ENCODE peak calls at places on chromosomes 4 and X, in five cellular contexts. One of them, this sample, is unnamed.

GRCh38 chr4:53929311-53929710 is 135.1 kb downstream of the CHIC2 start:
- DNase-seq in tibial nerve: no peak
- DNase-seq in prostate gland: no peak
- DNase-seq in CD8-positive, alpha-beta memory T cell: no peak
- DNase-seq in tibial artery: no peak
- DNase-seq in this sample: no peak

GRCh38 chr4:102799816-102800215 is 27.5 kb downstream of the UBE2D3 start:
- DNase-seq in tibial artery: no peak
- DNase-seq in tibial nerve: no peak
- DNase-seq in prostate gland: no peak
- DNase-seq in CD8-positive, alpha-beta memory T cell: no peak
- DNase-seq in this sample: no peak

GRCh38 chrX:16852617-16853179 is 17.5 kb downstream of the RBBP7 start:
- DNase-seq in tibial artery: no peak
- DNase-seq in prostate gland: no peak
- DNase-seq in tibial nerve: no peak
- DNase-seq in CD8-positive, alpha-beta memory T cell: no peak
- DNase-seq in this sample: no peak

GRCh38 chr4:151957163-151957562 is 196.4 kb upstream of the GATB start:
- DNase-seq in prostate gland: no peak
- DNase-seq in tibial nerve: no peak
- DNase-seq in CD8-positive, alpha-beta memory T cell: no peak
- DNase-seq in tibial artery: no peak
- DNase-seq in this sample: no peak

GRCh38 chrX:106875151-106875550 is 28.0 kb downstream of the RIPPLY1 start:
- DNase-seq in prostate gland: no peak
- DNase-seq in tibial artery: no peak
- DNase-seq in CD8-positive, alpha-beta memory T cell: no peak
- DNase-seq in tibial nerve: no peak
- DNase-seq in this sample: no peak

GRCh38 chrX:108139303-108139702 is 47.7 kb downstream of the ATG4A start:
- DNase-seq in tibial nerve: no peak
- DNase-seq in prostate gland: no peak
- DNase-seq in tibial artery: no peak
- DNase-seq in CD8-positive, alpha-beta memory T cell: no peak
- DNase-seq in this sample: no peak

GRCh38 chrX:65667157-65667502 is 324 bp upstream of the MSN start:
- DNase-seq in CD8-positive, alpha-beta memory T cell: no peak
- DNase-seq in tibial artery: no peak
- DNase-seq in tibial nerve: no peak
- DNase-seq in prostate gland: no peak
- DNase-seq in this sample: no peak

GRCh38 chrX:15468036-15468435 is 25.1 kb downstream of the PIR start:
- DNase-seq in tibial artery: peak; percentile 22
- DNase-seq in CD8-positive, alpha-beta memory T cell: no peak
- DNase-seq in prostate gland: peak; percentile 38
- DNase-seq in tibial nerve: no peak
- DNase-seq in this sample: no peak

GRCh38 chrX:50812995-50813842 is 775 bp downstream of the SHROOM4 start:
- DNase-seq in CD8-positive, alpha-beta memory T cell: no peak
- DNase-seq in tibial nerve: no peak
- DNase-seq in prostate gland: peak; percentile 17
- DNase-seq in tibial artery: peak; percentile 22
- DNase-seq in this sample: peak; percentile 46

GRCh38 chr4:42615131-42615776 is 41.7 kb downstream of the ATP8A1 start:
- DNase-seq in CD8-positive, alpha-beta memory T cell: no peak
- DNase-seq in prostate gland: no peak
- DNase-seq in tibial nerve: no peak
- DNase-seq in tibial artery: no peak
- DNase-seq in this sample: no peak

GRCh38 chrX:100673397-100673953 is 29.5 kb downstream of the SRPX2 start:
- DNase-seq in tibial nerve: no peak
- DNase-seq in prostate gland: no peak
- DNase-seq in tibial artery: no peak
- DNase-seq in CD8-positive, alpha-beta memory T cell: no peak
- DNase-seq in this sample: no peak

GRCh38 chr4:99383833-99384392 is 31.4 kb upstream of the ADH1C start:
- DNase-seq in prostate gland: no peak
- DNase-seq in CD8-positive, alpha-beta memory T cell: no peak
- DNase-seq in tibial nerve: peak; percentile 34
- DNase-seq in tibial artery: peak; percentile 71
- DNase-seq in this sample: no peak

GRCh38 chr4:8615921-8616787 is 23.6 kb downstream of the CPZ start:
- DNase-seq in tibial nerve: no peak
- DNase-seq in CD8-positive, alpha-beta memory T cell: no peak
- DNase-seq in prostate gland: no peak
- DNase-seq in tibial artery: no peak
- DNase-seq in this sample: no peak

GRCh38 chr4:106305435-106306055 is 10.5 kb downstream of the TBCK start:
- DNase-seq in tibial artery: no peak
- DNase-seq in tibial nerve: no peak
- DNase-seq in prostate gland: no peak
- DNase-seq in CD8-positive, alpha-beta memory T cell: no peak
- DNase-seq in this sample: no peak

GRCh38 chrX:9859711-9860555 is 73.7 kb downstream of the SHROOM2 start:
- DNase-seq in tibial nerve: no peak
- DNase-seq in prostate gland: no peak
- DNase-seq in tibial artery: no peak
- DNase-seq in CD8-positive, alpha-beta memory T cell: no peak
- DNase-seq in this sample: no peak

GRCh38 chr4:73723029-73723428 is 17.3 kb upstream of the CXCL8 start:
- DNase-seq in CD8-positive, alpha-beta memory T cell: no peak
- DNase-seq in tibial nerve: no peak
- DNase-seq in tibial artery: no peak
- DNase-seq in prostate gland: no peak
- DNase-seq in this sample: no peak

GRCh38 chr4:74291468-74291867 is 16.8 kb upstream of the EPGN start:
- DNase-seq in prostate gland: no peak
- DNase-seq in CD8-positive, alpha-beta memory T cell: no peak
- DNase-seq in tibial nerve: no peak
- DNase-seq in tibial artery: no peak
- DNase-seq in this sample: no peak

GRCh38 chr4:165293927-165294649 is 33.4 kb upstream of the MSMO1 start:
- DNase-seq in tibial artery: no peak
- DNase-seq in tibial nerve: no peak
- DNase-seq in prostate gland: no peak
- DNase-seq in CD8-positive, alpha-beta memory T cell: no peak
- DNase-seq in this sample: no peak

GRCh38 chr4:102263024-102263787 is 82.1 kb downstream of the SLC39A8 start:
- DNase-seq in prostate gland: peak; percentile 38
- DNase-seq in CD8-positive, alpha-beta memory T cell: no peak
- DNase-seq in tibial artery: no peak
- DNase-seq in tibial nerve: no peak
- DNase-seq in this sample: peak; percentile 52

GRCh38 chrX:44997888-44998287 is 124.9 kb downstream of the KDM6A start:
- DNase-seq in prostate gland: no peak
- DNase-seq in CD8-positive, alpha-beta memory T cell: no peak
- DNase-seq in tibial nerve: no peak
- DNase-seq in tibial artery: no peak
- DNase-seq in this sample: no peak

GRCh38 chr4:17448689-17449088 is 63.2 kb downstream of the QDPR start:
- DNase-seq in CD8-positive, alpha-beta memory T cell: no peak
- DNase-seq in tibial nerve: no peak
- DNase-seq in prostate gland: no peak
- DNase-seq in tibial artery: no peak
- DNase-seq in this sample: no peak

GRCh38 chrX:54695816-54696487 is 102.1 kb downstream of the ITIH6 start:
- DNase-seq in prostate gland: no peak
- DNase-seq in tibial nerve: no peak
- DNase-seq in tibial artery: no peak
- DNase-seq in CD8-positive, alpha-beta memory T cell: no peak
- DNase-seq in this sample: no peak

GRCh38 chrX:151393514-151393913 is 3.5 kb upstream of the VMA21 start:
- DNase-seq in tibial nerve: no peak
- DNase-seq in tibial artery: no peak
- DNase-seq in CD8-positive, alpha-beta memory T cell: peak; percentile 35
- DNase-seq in prostate gland: no peak
- DNase-seq in this sample: no peak

GRCh38 chr4:53644607-53645006 is 53.3 kb upstream of the LNX1 start:
- DNase-seq in prostate gland: peak; percentile 93
- DNase-seq in tibial nerve: no peak
- DNase-seq in CD8-positive, alpha-beta memory T cell: no peak
- DNase-seq in tibial artery: no peak
- DNase-seq in this sample: no peak

DNA sequence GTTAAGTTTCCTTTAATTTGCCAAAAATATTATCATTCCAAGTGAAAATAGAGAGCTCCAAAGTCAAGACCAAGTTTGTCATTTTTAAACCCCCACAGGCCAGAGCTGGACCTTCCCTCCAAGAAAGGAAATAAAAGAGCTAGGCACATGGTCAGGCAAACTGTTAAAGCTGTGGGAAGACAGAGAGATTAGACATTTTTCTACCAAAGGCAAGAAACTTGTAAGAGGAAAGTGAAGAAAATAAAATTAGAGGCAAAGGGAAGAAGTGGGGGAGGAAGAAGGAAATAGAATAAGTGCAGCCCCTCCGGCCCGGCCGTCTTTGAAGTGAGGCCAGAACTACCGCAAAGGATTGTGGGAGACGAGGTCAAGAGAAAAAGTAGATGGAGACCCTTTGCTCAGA is 47.9 kb upstream of the HAND2 start:
- DNase-seq in tibial artery: no peak
- DNase-seq in CD8-positive, alpha-beta memory T cell: no peak
- DNase-seq in prostate gland: no peak
- DNase-seq in tibial nerve: no peak
- DNase-seq in this sample: no peak
- H3K4me3 ChIP-seq in tibial artery: no peak overlapping the region
- H3K4me3 ChIP-seq in CD8-positive, alpha-beta memory T cell: no peak overlapping the region
- H3K4me3 ChIP-seq in prostate gland: no peak overlapping the region
- H3K4me3 ChIP-seq in tibial nerve: no peak overlapping the region
- H3K4me3 ChIP-seq in this sample: no peak overlapping the region

GRCh38 chrX:103628386-103629290 is at the start of gene TCEAL1:
- DNase-seq in tibial nerve: peak; percentile 45
- DNase-seq in prostate gland: peak; percentile 64
- DNase-seq in tibial artery: peak; percentile 70
- DNase-seq in CD8-positive, alpha-beta memory T cell: peak; percentile 8
- DNase-seq in this sample: peak; percentile 29
- H3K27ac ChIP-seq in tibial nerve: peak within 1 kb of the TSS; percentile 88
- H3K27ac ChIP-seq in prostate gland: peak within 1 kb of the TSS; percentile 94
- H3K27ac ChIP-seq in tibial artery: peak within 1 kb of the TSS; percentile 96
- H3K27ac ChIP-seq in CD8-positive, alpha-beta memory T cell: peak within 1 kb of the TSS; percentile 70
- H3K27ac ChIP-seq in this sample: peak within 1 kb of the TSS; percentile 49

DNA sequence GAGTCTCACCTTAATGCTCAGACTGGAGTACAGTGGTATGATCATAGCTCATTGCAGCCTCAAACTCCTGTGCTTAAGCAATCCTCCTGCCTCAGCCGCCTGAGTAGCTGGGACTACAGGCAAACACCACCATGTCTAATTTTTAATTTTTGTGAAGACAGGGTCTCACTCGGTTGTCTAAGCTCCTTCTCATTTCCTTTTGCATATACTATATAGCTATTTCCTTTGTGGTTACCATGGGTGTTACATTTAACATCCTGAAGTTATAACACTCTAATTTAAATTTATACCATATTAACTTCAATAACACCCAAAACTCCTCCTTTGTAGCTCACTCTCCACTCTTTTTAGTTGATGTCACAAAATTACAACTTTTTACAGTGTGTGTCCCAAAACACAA is 114.3 kb downstream of the DCK start:
- DNase-seq in CD8-positive, alpha-beta memory T cell: no peak
- DNase-seq in tibial nerve: no peak
- DNase-seq in prostate gland: no peak
- DNase-seq in tibial artery: no peak
- DNase-seq in this sample: no peak
- H3K4me1 ChIP-seq in CD8-positive, alpha-beta memory T cell: peaks cover 31% of the 10 kb centered on the region
- H3K4me1 ChIP-seq in tibial nerve: no peaks in the 10 kb centered on the region
- H3K4me1 ChIP-seq in prostate gland: no peaks in the 10 kb centered on the region
- H3K4me1 ChIP-seq in tibial artery: no peaks in the 10 kb centered on the region
- H3K4me1 ChIP-seq in this sample: no peaks in the 10 kb centered on the region

DNA sequence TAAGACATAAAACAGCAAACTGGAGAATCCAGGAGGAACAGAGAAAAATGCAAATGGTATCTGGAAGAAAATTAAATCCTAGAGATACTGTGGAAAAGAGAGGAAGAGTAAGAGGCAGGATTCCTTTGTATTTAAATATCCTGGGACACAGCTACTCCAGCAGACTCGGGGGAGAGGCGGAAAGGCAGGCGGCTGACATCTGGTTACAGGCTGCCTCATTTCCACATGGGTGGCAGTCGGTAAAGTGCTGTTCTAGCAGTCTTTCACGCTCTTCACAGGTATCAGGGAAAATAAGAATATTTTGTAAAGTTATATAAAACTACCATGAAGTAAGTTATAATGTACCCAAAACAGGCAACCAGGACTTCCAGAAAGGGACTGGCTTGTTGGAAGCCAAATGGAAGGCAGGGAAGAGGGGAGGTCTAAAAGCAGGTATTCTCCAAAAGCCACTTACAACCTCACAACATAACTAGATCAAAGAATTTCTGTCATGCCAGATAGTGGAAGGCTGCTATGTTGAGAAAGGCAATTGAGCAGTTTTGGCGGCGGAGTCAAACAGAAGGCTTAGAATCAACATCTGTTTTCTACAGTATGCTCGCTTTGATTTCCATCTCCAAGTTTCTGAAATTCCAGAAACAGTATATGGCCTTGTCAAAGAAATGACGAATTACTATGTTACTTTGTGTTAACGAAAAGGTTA is 1.3 kb upstream of the TIGD2 start:
- DNase-seq in CD8-positive, alpha-beta memory T cell: no peak
- DNase-seq in tibial nerve: no peak
- DNase-seq in tibial artery: no peak
- DNase-seq in prostate gland: no peak
- DNase-seq in this sample: no peak
- H3K4me3 ChIP-seq in CD8-positive, alpha-beta memory T cell: peak overlapping the region; percentile 49
- H3K4me3 ChIP-seq in tibial nerve: peak overlapping the region; percentile 98
- H3K4me3 ChIP-seq in tibial artery: peak overlapping the region; percentile 76
- H3K4me3 ChIP-seq in prostate gland: peak overlapping the region; percentile 75
- H3K4me3 ChIP-seq in this sample: no peak overlapping the region

GRCh38 chr4:156052116-156052515 is 98.5 kb upstream of the CTSO start:
- DNase-seq in CD8-positive, alpha-beta memory T cell: no peak
- DNase-seq in tibial nerve: no peak
- DNase-seq in prostate gland: no peak
- DNase-seq in tibial artery: no peak
- DNase-seq in this sample: no peak
- H3K27ac ChIP-seq in CD8-positive, alpha-beta memory T cell: no peak overlapping the region
- H3K27ac ChIP-seq in tibial nerve: no peak overlapping the region
- H3K27ac ChIP-seq in prostate gland: no peak overlapping the region
- H3K27ac ChIP-seq in tibial artery: no peak overlapping the region
- H3K27ac ChIP-seq in this sample: no peak overlapping the region

DNA sequence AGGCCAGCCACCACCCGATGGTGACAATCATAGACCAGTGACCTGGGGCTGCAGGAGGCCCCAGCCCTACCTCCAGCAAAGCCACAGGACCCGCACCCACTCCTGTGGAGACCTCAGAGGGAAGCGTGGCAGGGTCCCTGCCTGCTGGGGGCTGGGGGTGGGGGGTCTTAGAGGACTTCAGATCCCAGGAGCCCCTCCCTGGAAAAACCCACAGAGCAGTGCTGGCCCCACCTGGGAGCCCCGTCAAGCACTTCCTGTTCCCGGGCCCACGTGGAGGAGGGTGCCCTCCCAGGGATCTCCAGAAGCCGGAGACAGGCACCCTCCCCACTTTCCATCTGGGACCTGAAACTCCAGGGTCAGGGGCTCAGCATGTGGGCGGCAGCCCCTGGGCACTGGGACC is 31.9 kb downstream of the TACC3 start:
- DNase-seq in tibial artery: no peak
- DNase-seq in prostate gland: no peak
- DNase-seq in tibial nerve: no peak
- DNase-seq in CD8-positive, alpha-beta memory T cell: no peak
- DNase-seq in this sample: no peak
- H3K4me1 ChIP-seq in tibial artery: peaks cover 11% of the 10 kb centered on the region
- H3K4me1 ChIP-seq in prostate gland: peaks cover 5% of the 10 kb centered on the region
- H3K4me1 ChIP-seq in tibial nerve: peaks cover 20% of the 10 kb centered on the region
- H3K4me1 ChIP-seq in CD8-positive, alpha-beta memory T cell: peaks cover 12% of the 10 kb centered on the region
- H3K4me1 ChIP-seq in this sample: no peaks in the 10 kb centered on the region

GRCh38 chrX:56233682-56234081 is 1.5 kb downstream of the KLF8 start:
- DNase-seq in CD8-positive, alpha-beta memory T cell: no peak
- DNase-seq in prostate gland: peak; percentile 39
- DNase-seq in tibial nerve: peak; percentile 24
- DNase-seq in tibial artery: peak; percentile 73
- DNase-seq in this sample: no peak
- H3K4me3 ChIP-seq in CD8-positive, alpha-beta memory T cell: no peak overlapping the region
- H3K4me3 ChIP-seq in prostate gland: peak overlapping the region; percentile 33
- H3K4me3 ChIP-seq in tibial nerve: peak overlapping the region; percentile 42
- H3K4me3 ChIP-seq in tibial artery: peak overlapping the region; percentile 66
- H3K4me3 ChIP-seq in this sample: no peak overlapping the region

This sample was measured in SJSA1.